ENCODE peak calls at places on chromosomes 16 and 17, in ten cellular contexts. H is stimulated activated naive CD8-positive, alpha-beta T cell treated with anti-CD3 and anti-CD28 coated beads, Interleukin-15, amount 100 ng/mL, for 72 hours; I is GDM1; O is ovary; U is activated naive CD4-positive, alpha-beta T cell treated with anti-CD3 and anti-CD28 coated beads, Interleukin-2, amount 50 U/mL, for 16 hours; Q is neuronal stem cell; J is NCI-H1417; V is NCI-H1694 treated with DMSO at 0.1 percent for 48 hours; E is IMR-90; L is T-helper 9 cell. M is an unnamed sample.

GRCh38 chr17:6099492-6099891 is 29.3 kb downstream of the WSCD1 start:
- DNase-seq in H (no peak), I (no peak), O (no peak), U (no peak), Q (no peak), J (no peak), V (no peak), E (no peak), L (no peak), M (no peak)

GRCh38 chr16:57591086-57591869 is 37.2 kb upstream of the ADGRG1 start:
- DNase-seq in H (peak), I (peak), O (peak), U (peak), Q (peak), J (peak), V (peak), E (peak), L (peak), M (peak)

GRCh38 chr16:89949756-89950155 is 1.2 kb downstream of the DEF8 start:
- DNase-seq in H (no peak), I (no peak), O (no peak), U (no peak), Q (no peak), J (no peak), V (no peak), E (no peak), L (no peak), M (no peak)

GRCh38 chr17:27206447-27206846 is 87.5 kb upstream of the WSB1 start:
- DNase-seq in H (no peak), I (no peak), O (no peak), U (no peak), Q (no peak), J (no peak), V (no peak), E (no peak), L (no peak), M (no peak)

GRCh38 chr17:82492647-82493516 is 26.6 kb upstream of the FOXK2 start:
- DNase-seq in H (no peak), I (no peak), O (no peak), U (no peak), Q (no peak), J (no peak), V (no peak), E (peak), L (no peak), M (peak)

GRCh38 chr17:59778996-59779395 is 71.5 kb downstream of the VMP1 start:
- DNase-seq in H (no peak), I (no peak), O (no peak), U (no peak), Q (no peak), J (no peak), V (no peak), E (no peak), L (no peak), M (no peak)

GRCh38 chr16:3030128-3030871 is 6.4 kb downstream of the BICDL2 start:
- DNase-seq in H (no peak), I (no peak), O (no peak), U (no peak), Q (no peak), J (no peak), V (no peak), E (no peak), L (no peak), M (no peak)

GRCh38 chr17:79542718-79543117 is 68.1 kb downstream of the RBFOX3 start:
- DNase-seq in H (no peak), I (no peak), O (no peak), U (no peak), Q (no peak), J (no peak), V (no peak), E (no peak), L (no peak), M (no peak)

GRCh38 chr16:24508614-24509013 is 30.8 kb upstream of the RBBP6 start:
- DNase-seq in H (no peak), I (no peak), O (no peak), U (no peak), Q (no peak), J (no peak), V (no peak), E (peak), L (no peak), M (no peak)

GRCh38 chr17:66348605-66349165 is 46.3 kb downstream of the PRKCA start:
- DNase-seq in H (no peak), I (no peak), O (no peak), U (no peak), Q (no peak), J (peak), V (no peak), E (peak), L (no peak), M (peak)

GRCh38 chr17:32627233-32628008 is 140.6 kb downstream of the CDK5R1 start:
- DNase-seq in H (no peak), I (no peak), O (peak), U (no peak), Q (peak), J (peak), V (peak), E (no peak), L (no peak), M (no peak)

GRCh38 chr17:72775914-72776313 is 316.6 kb downstream of the SLC39A11 start:
- DNase-seq in H (no peak), I (no peak), O (no peak), U (no peak), Q (no peak), J (no peak), V (peak), E (no peak), L (no peak), M (no peak)

GRCh38 chr17:21463779-21464407 is 87.7 kb downstream of the KCNJ12 start:
- DNase-seq in H (no peak), I (no peak), O (no peak), U (no peak), Q (no peak), J (no peak), V (no peak), E (no peak), L (no peak), M (no peak)

GRCh38 chr17:47188266-47188665 is 829 bp downstream of the CDC27 start:
- DNase-seq in H (no peak), I (no peak), O (no peak), U (no peak), Q (peak), J (no peak), V (peak), E (peak), L (no peak), M (peak)

GRCh38 chr16:66286527-66286926 is 80.0 kb upstream of the CDH5 start:
- DNase-seq in H (no peak), I (no peak), O (no peak), U (no peak), Q (no peak), J (no peak), V (no peak), E (no peak), L (no peak), M (no peak)

GRCh38 chr16:86446279-86446678 is 64.0 kb upstream of the FOXF1 start:
- DNase-seq in H (no peak), I (no peak), O (no peak), U (no peak), Q (no peak), J (no peak), V (no peak), E (no peak), L (no peak), M (no peak)

GRCh38 chr17:78144146-78144719 is 2.0 kb upstream of the C17orf99 start:
- DNase-seq in H (no peak), I (peak), O (peak), U (no peak), Q (no peak), J (no peak), V (no peak), E (peak), L (no peak), M (no peak)

GRCh38 chr16:15830832-15831451 is 25.9 kb downstream of the MYH11 start:
- DNase-seq in H (no peak), I (no peak), O (no peak), U (no peak), Q (no peak), J (no peak), V (no peak), E (no peak), L (no peak), M (no peak)

GRCh38 chr17:15999974-16000827 is 577 bp downstream of the TTC19 start:
- DNase-seq in H (no peak), I (no peak), O (peak), U (no peak), Q (no peak), J (peak), V (no peak), E (peak), L (no peak), M (peak)

GRCh38 chr16:57991551-57992059 is 8.9 kb downstream of the ZNF319 start:
- DNase-seq in H (no peak), I (no peak), O (no peak), U (no peak), Q (no peak), J (no peak), V (no peak), E (no peak), L (no peak), M (no peak)

GRCh38 chr16:23682181-23682580 is 3.5 kb downstream of the PLK1 start:
- DNase-seq in H (no peak), I (no peak), O (no peak), U (no peak), Q (no peak), J (no peak), V (no peak), E (peak), L (no peak), M (no peak)

GRCh38 chr17:7380855-7381683 is at the start of gene TNK1:
- DNase-seq in H (no peak), I (no peak), O (peak), U (no peak), Q (no peak), J (no peak), V (no peak), E (no peak), L (no peak), M (no peak)

GRCh38 chr17:76079577-76080206 is 710 bp downstream of the ZACN start:
- DNase-seq in H (no peak), I (no peak), O (no peak), U (peak), Q (no peak), J (no peak), V (no peak), E (no peak), L (no peak), M (no peak)

GRCh38 chr16:11677959-11678881 is 10.0 kb downstream of the SNN start:
- DNase-seq in H (no peak), I (no peak), O (no peak), U (no peak), Q (no peak), J (no peak), V (no peak), E (no peak), L (no peak), M (no peak)

GRCh38 chr17:4180791-4181190 is 37.8 kb downstream of the CYB5D2 start:
- DNase-seq in H (no peak), I (no peak), O (peak), U (no peak), Q (no peak), J (no peak), V (no peak), E (peak), L (no peak), M (no peak)

GRCh38 chr17:77371117-77371887 is 230.5 kb downstream of the SEC14L1 start:
- DNase-seq in H (no peak), I (no peak), O (peak), U (no peak), Q (no peak), J (peak), V (no peak), E (peak), L (no peak), M (no peak)

GRCh38 chr16:50547340-50547865 is 793 bp upstream of the NKD1 start:
- DNase-seq in H (peak), I (peak), O (peak), U (peak), Q (peak), J (no peak), V (peak), E (no peak), L (peak), M (no peak)

GRCh38 chr16:11164482-11165270 is 91.3 kb downstream of the SOCS1 start:
- DNase-seq in H (no peak), I (no peak), O (no peak), U (no peak), Q (peak), J (no peak), V (no peak), E (no peak), L (no peak), M (no peak)

GRCh38 chr16:85816159-85816558 is 16.7 kb downstream of the COX4I1 start:
- DNase-seq in H (no peak), I (no peak), O (peak), U (no peak), Q (no peak), J (no peak), V (no peak), E (no peak), L (no peak), M (no peak)

GRCh38 chr17:18237461-18237860 is 12.0 kb downstream of the LLGL1 start:
- DNase-seq in H (no peak), I (no peak), O (no peak), U (no peak), Q (no peak), J (no peak), V (no peak), E (no peak), L (no peak), M (no peak)

GRCh38 chr17:50459756-50460155 is 8.9 kb downstream of the CHAD start:
- DNase-seq in H (no peak), I (no peak), O (no peak), U (no peak), Q (no peak), J (no peak), V (no peak), E (no peak), L (no peak), M (no peak)

GRCh38 chr16:84617068-84617630 is 729 bp downstream of the COTL1 start:
- DNase-seq in H (peak), I (no peak), O (no peak), U (peak), Q (no peak), J (no peak), V (no peak), E (no peak), L (peak), M (no peak)

GRCh38 chr16:89845417-89845816 is 17.1 kb downstream of the SPIRE2 start:
- DNase-seq in H (no peak), I (no peak), O (no peak), U (no peak), Q (no peak), J (no peak), V (no peak), E (no peak), L (no peak), M (no peak)

GRCh38 chr17:20291076-20291475 is 176.3 kb downstream of the LGALS9B start:
- DNase-seq in H (no peak), I (no peak), O (no peak), U (no peak), Q (no peak), J (no peak), V (no peak), E (no peak), L (no peak), M (no peak)

GRCh38 chr17:62643496-62643895 is 16.0 kb downstream of the MRC2 start:
- DNase-seq in H (no peak), I (no peak), O (no peak), U (no peak), Q (no peak), J (no peak), V (no peak), E (no peak), L (no peak), M (no peak)

GRCh38 chr16:71354156-71354555 is 4.4 kb upstream of the CALB2 start:
- DNase-seq in H (no peak), I (no peak), O (no peak), U (no peak), Q (no peak), J (no peak), V (no peak), E (no peak), L (no peak), M (no peak)

GRCh38 chr17:80485846-80486245 is 9.4 kb upstream of the NPTX1 start:
- DNase-seq in H (no peak), I (no peak), O (no peak), U (no peak), Q (no peak), J (peak), V (peak), E (no peak), L (no peak), M (no peak)

GRCh38 chr17:9473716-9474115 is 101.9 kb downstream of the STX8 start:
- DNase-seq in H (no peak), I (no peak), O (no peak), U (no peak), Q (no peak), J (no peak), V (no peak), E (peak), L (no peak), M (peak)

GRCh38 chr16:50467943-50468748 is 80.0 kb upstream of the NKD1 start:
- DNase-seq in H (peak), I (no peak), O (peak), U (no peak), Q (peak), J (no peak), V (peak), E (no peak), L (no peak), M (no peak)

GRCh38 chr16:84617631-84618427 is at the start of gene COTL1:
- DNase-seq in H (peak), I (peak), O (peak), U (peak), Q (peak), J (peak), V (peak), E (peak), L (peak), M (peak)